ENCODE peak calls at places on chromosomes 4 and X, in seven cellular contexts. T, H, G, U, W, O and P are unnamed samples. For H3K4me1, the result is how much of the 10 kb centered on the place peaks cover.

GRCh38 chr4:48575964-48576363 is 85.9 kb downstream of the ZAR1 start:
- DNase-seq in T (no peak), H (no peak), G (no peak), U (no peak), W (no peak), O (no peak), P (peak)

GRCh38 chr4:164345756-164346155 is 408.2 kb upstream of the SMIM31 start:
- DNase-seq in T (no peak), H (no peak), G (no peak), U (no peak), W (no peak), O (no peak), P (peak)

GRCh38 chr4:146647615-146648383 is 9.1 kb downstream of the POU4F2 start:
- DNase-seq in T (no peak), H (no peak), G (peak), U (no peak), W (no peak), O (no peak), P (no peak)

GRCh38 chr4:25367004-25367621 is 9.9 kb upstream of the ANAPC4 start:
- DNase-seq in T (no peak), H (no peak), G (peak), U (no peak), W (no peak), O (no peak), P (peak)

GRCh38 chr4:51960486-51960885 is 59.7 kb downstream of the LRRC66 start:
- DNase-seq in T (no peak), H (no peak), G (no peak), U (no peak), W (no peak), O (no peak), P (no peak)

GRCh38 chr4:2416564-2417195 is 1.8 kb downstream of the ZFYVE28 start:
- DNase-seq in T (no peak), H (no peak), G (peak), U (peak), W (no peak), O (no peak), P (no peak)

GRCh38 chr4:140652601-140653000 is 83.8 kb upstream of the UCP1 start:
- DNase-seq in T (no peak), H (no peak), G (no peak), U (no peak), W (no peak), O (no peak), P (no peak)

GRCh38 chr4:9947168-9948062 is 73.9 kb downstream of the SLC2A9 start:
- DNase-seq in T (no peak), H (no peak), G (no peak), U (peak), W (no peak), O (no peak), P (no peak)

GRCh38 chr4:154490589-154491340 is 834 bp downstream of the DCHS2 start:
- DNase-seq in T (no peak), H (peak), G (peak), U (no peak), W (no peak), O (no peak), P (no peak)

GRCh38 chr4:16443504-16444088 is 217.3 kb upstream of the TAPT1 start:
- DNase-seq in T (no peak), H (peak), G (peak), U (no peak), W (no peak), O (no peak), P (peak)

GRCh38 chrX:83509246-83509801 is 1.2 kb downstream of the POU3F4 start:
- DNase-seq in T (no peak), H (no peak), G (no peak), U (no peak), W (no peak), O (no peak), P (no peak)

GRCh38 chr4:42143996-42144395 is 8.5 kb downstream of the BEND4 start:
- DNase-seq in T (no peak), H (no peak), G (no peak), U (no peak), W (no peak), O (no peak), P (no peak)

GRCh38 chr4:3399277-3400194 is 42.2 kb upstream of the HGFAC start:
- DNase-seq in T (no peak), H (no peak), G (peak), U (no peak), W (no peak), O (peak), P (peak)

GRCh38 chr4:88779431-88779830 is 81.8 kb upstream of the NAP1L5 start:
- DNase-seq in T (no peak), H (no peak), G (no peak), U (no peak), W (no peak), O (no peak), P (peak)

GRCh38 chr4:186624951-186625350 is 69.6 kb upstream of the MTNR1A start:
- DNase-seq in T (no peak), H (no peak), G (no peak), U (no peak), W (no peak), O (no peak), P (no peak)

GRCh38 chrX:139204903-139205667 is 325.5 kb upstream of the F9 start:
- DNase-seq in T (peak), H (peak), G (peak), U (peak), W (no peak), O (no peak), P (peak)

GRCh38 chrX:31099536-31100090 is 27.8 kb upstream of the FTHL17 start:
- DNase-seq in T (no peak), H (no peak), G (no peak), U (no peak), W (no peak), O (no peak), P (no peak)

GRCh38 chr4:144701683-144702233 is 55.8 kb downstream of the HHIP start:
- DNase-seq in T (no peak), H (no peak), G (no peak), U (no peak), W (no peak), O (no peak), P (no peak)

GRCh38 chr4:87824352-87824751 is 8.4 kb upstream of the MEPE start:
- DNase-seq in T (no peak), H (no peak), G (no peak), U (no peak), W (no peak), O (no peak), P (peak)

GRCh38 chrX:25295466-25295865 is 279.7 kb upstream of the ARX start:
- DNase-seq in T (no peak), H (no peak), G (no peak), U (no peak), W (no peak), O (no peak), P (no peak)

GRCh38 chr4:85733798-85734197 is 258.8 kb downstream of the ARHGAP24 start:
- DNase-seq in T (no peak), H (no peak), G (no peak), U (no peak), W (no peak), O (no peak), P (no peak)

GRCh38 chr4:56575820-56576429 is 70.3 kb downstream of the ARL9 start:
- DNase-seq in T (no peak), H (peak), G (peak), U (no peak), W (no peak), O (no peak), P (peak)

GRCh38 chr4:30753316-30753715 is 33.1 kb downstream of the PCDH7 start:
- DNase-seq in T (no peak), H (no peak), G (no peak), U (no peak), W (no peak), O (no peak), P (peak)

GRCh38 chr4:147019061-147019460 is 73.4 kb upstream of the TTC29 start:
- DNase-seq in T (peak), H (peak), G (peak), U (peak), W (peak), O (peak), P (peak)

GRCh38 chr4:129355529-129355928 is 259.6 kb downstream of the C4orf33 start:
- DNase-seq in T (no peak), H (no peak), G (no peak), U (no peak), W (no peak), O (no peak), P (peak)

GRCh38 chrX:29922607-29923006 is 292.8 kb upstream of the MAGEB2 start:
- DNase-seq in T (no peak), H (no peak), G (no peak), U (no peak), W (no peak), O (no peak), P (no peak)

GRCh38 chrX:129577473-129577872 is 37.4 kb downstream of the OCRL start:
- DNase-seq in T (no peak), H (no peak), G (peak), U (no peak), W (no peak), O (peak), P (peak)

GRCh38 chr4:71262161-71262560 is 76.7 kb upstream of the SLC4A4 start:
- DNase-seq in T (no peak), H (no peak), G (no peak), U (no peak), W (no peak), O (no peak), P (no peak)

GRCh38 chr4:3388461-3389185 is 53.1 kb upstream of the HGFAC start:
- DNase-seq in T (no peak), H (no peak), G (peak), U (no peak), W (no peak), O (peak), P (peak)

GRCh38 chr4:139761461-139761860 is 95.8 kb downstream of the MGST2 start:
- DNase-seq in T (no peak), H (peak), G (peak), U (no peak), W (no peak), O (no peak), P (peak)

GRCh38 chr4:14800977-14801376 is 201.3 kb upstream of the CPEB2 start:
- DNase-seq in T (no peak), H (no peak), G (no peak), U (no peak), W (no peak), O (no peak), P (no peak)

GRCh38 chr4:101288365-101289145 is 58.8 kb downstream of the PPP3CA start:
- DNase-seq in T (no peak), H (no peak), G (no peak), U (no peak), W (no peak), O (no peak), P (no peak)

GRCh38 chrX:16290997-16291396 is 123.7 kb downstream of the MAGEB17 start:
- DNase-seq in T (no peak), H (no peak), G (no peak), U (no peak), W (no peak), O (no peak), P (no peak)

GRCh38 chrX:79170632-79171031 is 26.1 kb downstream of the GPR174 start:
- DNase-seq in T (no peak), H (no peak), G (no peak), U (no peak), W (no peak), O (no peak), P (no peak)

GRCh38 chr4:81635747-81636146 is 164.0 kb upstream of the RASGEF1B start:
- DNase-seq in T (peak), H (no peak), G (no peak), U (peak), W (peak), O (peak), P (peak)

GRCh38 chrX:96564595-96564994 is 120.0 kb upstream of the DIAPH2 start:
- DNase-seq in T (no peak), H (no peak), G (no peak), U (no peak), W (no peak), O (no peak), P (no peak)

GRCh38 chr4:38990241-38990640 is 42.0 kb downstream of the TMEM156 start:
- DNase-seq in T (no peak), H (no peak), G (no peak), U (no peak), W (no peak), O (no peak), P (no peak)

GRCh38 chr4:826508-827208 is 729 bp upstream of the CPLX1 start:
- DNase-seq in T (no peak), H (no peak), G (peak), U (no peak), W (no peak), O (peak), P (no peak)

GRCh38 chrX:1595711-1596060 is 4.3 kb downstream of the AKAP17A start:
- DNase-seq in T (no peak), H (no peak), G (no peak), U (peak), W (no peak), O (no peak), P (no peak)

GRCh38 chr4:42151568-42152506 is 618 bp downstream of the BEND4 start:
- DNase-seq in T (no peak), H (no peak), G (peak), U (peak), W (no peak), O (no peak), P (no peak)

GRCh38 chr4:118139241-118139640 is 105.0 kb downstream of the NDST3 start:
- DNase-seq in T (no peak), H (no peak), G (no peak), U (no peak), W (no peak), O (no peak), P (no peak)
- TF ChIP-seq CTCF in T (no peak), H (no peak), G (no peak), U (no peak), W (no peak), O (no peak), P (no peak)

GRCh38 chrX:46713672-46714487 is 45.0 kb downstream of the SLC9A7 start:
- DNase-seq in T (no peak), H (no peak), G (no peak), U (no peak), W (no peak), O (no peak), P (no peak)

GRCh38 chrX:46710425-46710824 is 48.5 kb downstream of the SLC9A7 start:
- DNase-seq in T (no peak), H (peak), G (no peak), U (no peak), W (no peak), O (no peak), P (peak)

GRCh38 chrX:46710927-46711623 is 47.8 kb downstream of the SLC9A7 start:
- DNase-seq in T (no peak), H (no peak), G (peak), U (no peak), W (no peak), O (no peak), P (no peak)

GRCh38 chrX:46715521-46715920 is 43.4 kb downstream of the SLC9A7 start:
- DNase-seq in T (no peak), H (no peak), G (no peak), U (no peak), W (no peak), O (no peak), P (no peak)

GRCh38 chrX:46712733-46713132 is 46.2 kb downstream of the SLC9A7 start:
- DNase-seq in T (no peak), H (no peak), G (no peak), U (no peak), W (no peak), O (no peak), P (no peak)
- H3K4me1 ChIP-seq in T (under half), H (under half), G (under half), U (under half), W (under half), O (under half), P (under half)

GRCh38 chr4:40305329-40306193 is 29.6 kb upstream of the CHRNA9 start:
- DNase-seq in T (no peak), H (no peak), G (no peak), U (no peak), W (no peak), O (no peak), P (no peak)
- TF ChIP-seq CTCF in T (no peak), H (no peak), G (no peak), U (no peak), W (no peak), O (no peak), P (no peak)

DNA sequence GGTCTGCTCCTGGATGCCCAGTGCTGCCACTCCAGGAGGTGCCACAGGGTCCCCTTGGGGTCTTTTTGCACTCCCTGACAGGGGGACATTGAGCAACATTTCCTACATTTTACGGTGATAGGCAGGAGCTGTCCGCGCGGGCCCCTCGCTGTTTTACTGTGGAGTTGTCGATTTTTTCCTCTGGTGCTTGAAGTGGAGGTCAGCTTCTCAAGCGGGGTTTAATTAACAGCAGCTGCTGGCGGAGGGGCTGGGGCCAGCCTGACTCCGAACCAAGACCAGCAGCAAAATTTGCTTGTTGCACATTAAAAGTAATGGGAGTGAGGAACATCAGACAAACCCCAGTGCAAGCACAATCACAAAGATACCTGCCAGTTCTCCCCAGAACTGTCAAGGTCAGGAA is 13.2 kb upstream of the SH3TC1 start:
- DNase-seq in T (no peak), H (no peak), G (peak), U (no peak), W (no peak), O (no peak), P (no peak)
- H3K4me1 ChIP-seq in T (under half), H (half or more), G (under half), U (half or more), W (under half), O (under half), P (half or more)

GRCh38 chrX:55342533-55343501 is 78.1 kb upstream of the PAGE3 start:
- DNase-seq in T (peak), H (peak), G (peak), U (peak), W (no peak), O (no peak), P (peak)
- TF ChIP-seq CTCF in T (no peak), H (no peak), G (peak), U (no peak), W (peak), O (no peak), P (peak)

DNA sequence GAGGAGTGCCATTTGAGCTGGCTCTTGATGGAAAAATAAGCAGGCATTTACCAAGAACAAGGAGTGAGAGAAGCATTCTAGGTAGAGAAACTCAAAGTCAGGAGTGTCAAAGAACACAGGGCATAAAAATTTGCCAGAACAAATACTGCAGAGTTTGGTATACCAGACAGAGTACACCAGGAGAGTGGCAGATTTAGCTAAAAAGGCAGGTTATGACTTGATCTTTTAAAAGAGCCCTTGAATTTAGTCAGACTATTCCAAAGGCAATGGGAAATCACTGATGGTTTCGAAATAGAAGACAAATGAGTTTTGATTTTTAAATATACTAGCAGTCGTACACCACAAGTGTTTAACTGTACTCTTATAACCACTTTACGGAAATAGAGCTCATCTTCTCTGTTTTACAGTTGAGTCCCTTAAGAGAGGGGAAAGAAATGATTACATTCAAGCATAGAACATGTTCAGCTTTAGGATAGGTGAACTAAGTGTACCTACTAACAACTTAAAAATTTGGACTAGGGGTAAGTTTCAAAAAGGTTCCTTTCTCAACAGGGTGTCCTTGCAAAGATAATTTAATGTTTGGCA is 10.2 kb downstream of the UBE2D3 start:
- DNase-seq in T (no peak), H (no peak), G (no peak), U (no peak), W (no peak), O (no peak), P (no peak)
- H3K4me1 ChIP-seq in T (half or more), H (half or more), G (under half), U (half or more), W (under half), O (half or more), P (under half)